ENCODE peak calls at places on chromosomes 3 and 15, in six cellular contexts. One of them, this sample, is unnamed.

GRCh38 chr3:196778755-196779154 is 39.1 kb downstream of the PAK2 start:
- DNase-seq in activated CD8-positive, alpha-beta memory T cell treated with anti-CD3 and anti-CD28 coated beads, Interleukin-2, amount 50 U/mL, for 4 hours: no peak
- DNase-seq in HT1080: peak
- DNase-seq in upper lobe of right lung: no peak
- DNase-seq in fibroblast of villous mesenchyme: peak
- DNase-seq in NCI-H1092 treated with DMSO at 0.1 percent for 48 hours: no peak
- DNase-seq in this sample: peak

GRCh38 chr3:192409838-192410683 is 317.3 kb downstream of the FGF12 start:
- DNase-seq in activated CD8-positive, alpha-beta memory T cell treated with anti-CD3 and anti-CD28 coated beads, Interleukin-2, amount 50 U/mL, for 4 hours: no peak
- DNase-seq in HT1080: peak
- DNase-seq in upper lobe of right lung: no peak
- DNase-seq in fibroblast of villous mesenchyme: no peak
- DNase-seq in NCI-H1092 treated with DMSO at 0.1 percent for 48 hours: peak
- DNase-seq in this sample: no peak

GRCh38 chr15:65081758-65082157 is 5.2 kb downstream of the KBTBD13 start:
- DNase-seq in activated CD8-positive, alpha-beta memory T cell treated with anti-CD3 and anti-CD28 coated beads, Interleukin-2, amount 50 U/mL, for 4 hours: no peak
- DNase-seq in HT1080: peak
- DNase-seq in upper lobe of right lung: no peak
- DNase-seq in fibroblast of villous mesenchyme: no peak
- DNase-seq in NCI-H1092 treated with DMSO at 0.1 percent for 48 hours: no peak
- DNase-seq in this sample: no peak

GRCh38 chr3:40396406-40396805 is 9.4 kb downstream of the ENTPD3 start:
- DNase-seq in activated CD8-positive, alpha-beta memory T cell treated with anti-CD3 and anti-CD28 coated beads, Interleukin-2, amount 50 U/mL, for 4 hours: no peak
- DNase-seq in HT1080: no peak
- DNase-seq in upper lobe of right lung: no peak
- DNase-seq in fibroblast of villous mesenchyme: no peak
- DNase-seq in NCI-H1092 treated with DMSO at 0.1 percent for 48 hours: no peak
- DNase-seq in this sample: no peak

GRCh38 chr3:25335429-25335828 is 92.6 kb upstream of the RARB start:
- DNase-seq in activated CD8-positive, alpha-beta memory T cell treated with anti-CD3 and anti-CD28 coated beads, Interleukin-2, amount 50 U/mL, for 4 hours: no peak
- DNase-seq in HT1080: no peak
- DNase-seq in upper lobe of right lung: no peak
- DNase-seq in fibroblast of villous mesenchyme: no peak
- DNase-seq in NCI-H1092 treated with DMSO at 0.1 percent for 48 hours: no peak
- DNase-seq in this sample: no peak

GRCh38 chr15:30985081-30985531 is 6.3 kb downstream of the MTMR10 start:
- DNase-seq in activated CD8-positive, alpha-beta memory T cell treated with anti-CD3 and anti-CD28 coated beads, Interleukin-2, amount 50 U/mL, for 4 hours: no peak
- DNase-seq in HT1080: no peak
- DNase-seq in upper lobe of right lung: no peak
- DNase-seq in fibroblast of villous mesenchyme: peak
- DNase-seq in NCI-H1092 treated with DMSO at 0.1 percent for 48 hours: no peak
- DNase-seq in this sample: peak

GRCh38 chr15:26050979-26051378 is 187.9 kb upstream of the ATP10A start:
- DNase-seq in activated CD8-positive, alpha-beta memory T cell treated with anti-CD3 and anti-CD28 coated beads, Interleukin-2, amount 50 U/mL, for 4 hours: no peak
- DNase-seq in HT1080: no peak
- DNase-seq in upper lobe of right lung: no peak
- DNase-seq in fibroblast of villous mesenchyme: no peak
- DNase-seq in NCI-H1092 treated with DMSO at 0.1 percent for 48 hours: peak
- DNase-seq in this sample: no peak

GRCh38 chr3:99896482-99896881 is 78.8 kb downstream of the CMSS1 start:
- DNase-seq in activated CD8-positive, alpha-beta memory T cell treated with anti-CD3 and anti-CD28 coated beads, Interleukin-2, amount 50 U/mL, for 4 hours: no peak
- DNase-seq in HT1080: peak
- DNase-seq in upper lobe of right lung: no peak
- DNase-seq in fibroblast of villous mesenchyme: no peak
- DNase-seq in NCI-H1092 treated with DMSO at 0.1 percent for 48 hours: no peak
- DNase-seq in this sample: no peak

GRCh38 chr3:16884748-16885587 is at the start of gene PLCL2:
- DNase-seq in activated CD8-positive, alpha-beta memory T cell treated with anti-CD3 and anti-CD28 coated beads, Interleukin-2, amount 50 U/mL, for 4 hours: peak
- DNase-seq in HT1080: peak
- DNase-seq in upper lobe of right lung: peak
- DNase-seq in fibroblast of villous mesenchyme: peak
- DNase-seq in NCI-H1092 treated with DMSO at 0.1 percent for 48 hours: peak
- DNase-seq in this sample: no peak

GRCh38 chr15:100570282-100570681 is 31.7 kb downstream of the LINS1 start:
- DNase-seq in activated CD8-positive, alpha-beta memory T cell treated with anti-CD3 and anti-CD28 coated beads, Interleukin-2, amount 50 U/mL, for 4 hours: no peak
- DNase-seq in HT1080: no peak
- DNase-seq in upper lobe of right lung: no peak
- DNase-seq in fibroblast of villous mesenchyme: peak
- DNase-seq in NCI-H1092 treated with DMSO at 0.1 percent for 48 hours: no peak
- DNase-seq in this sample: peak

GRCh38 chr3:129655326-129655725 is 48.9 kb upstream of the PLXND1 start:
- DNase-seq in activated CD8-positive, alpha-beta memory T cell treated with anti-CD3 and anti-CD28 coated beads, Interleukin-2, amount 50 U/mL, for 4 hours: no peak
- DNase-seq in HT1080: no peak
- DNase-seq in upper lobe of right lung: no peak
- DNase-seq in fibroblast of villous mesenchyme: no peak
- DNase-seq in NCI-H1092 treated with DMSO at 0.1 percent for 48 hours: no peak
- DNase-seq in this sample: no peak

GRCh38 chr3:156151824-156152428 is 31.5 kb downstream of the KCNAB1 start:
- DNase-seq in activated CD8-positive, alpha-beta memory T cell treated with anti-CD3 and anti-CD28 coated beads, Interleukin-2, amount 50 U/mL, for 4 hours: peak
- DNase-seq in HT1080: peak
- DNase-seq in upper lobe of right lung: peak
- DNase-seq in fibroblast of villous mesenchyme: peak
- DNase-seq in NCI-H1092 treated with DMSO at 0.1 percent for 48 hours: peak
- DNase-seq in this sample: peak

GRCh38 chr3:138539352-138539751 is 54.7 kb downstream of the CEP70 start:
- DNase-seq in activated CD8-positive, alpha-beta memory T cell treated with anti-CD3 and anti-CD28 coated beads, Interleukin-2, amount 50 U/mL, for 4 hours: no peak
- DNase-seq in HT1080: no peak
- DNase-seq in upper lobe of right lung: no peak
- DNase-seq in fibroblast of villous mesenchyme: no peak
- DNase-seq in NCI-H1092 treated with DMSO at 0.1 percent for 48 hours: no peak
- DNase-seq in this sample: no peak

GRCh38 chr3:65030847-65031463 is 343.2 kb upstream of the ADAMTS9 start:
- DNase-seq in activated CD8-positive, alpha-beta memory T cell treated with anti-CD3 and anti-CD28 coated beads, Interleukin-2, amount 50 U/mL, for 4 hours: no peak
- DNase-seq in HT1080: peak
- DNase-seq in upper lobe of right lung: no peak
- DNase-seq in fibroblast of villous mesenchyme: peak
- DNase-seq in NCI-H1092 treated with DMSO at 0.1 percent for 48 hours: no peak
- DNase-seq in this sample: peak

GRCh38 chr3:8768364-8769087 is 887 bp downstream of the OXTR start:
- DNase-seq in activated CD8-positive, alpha-beta memory T cell treated with anti-CD3 and anti-CD28 coated beads, Interleukin-2, amount 50 U/mL, for 4 hours: no peak
- DNase-seq in HT1080: no peak
- DNase-seq in upper lobe of right lung: no peak
- DNase-seq in fibroblast of villous mesenchyme: peak
- DNase-seq in NCI-H1092 treated with DMSO at 0.1 percent for 48 hours: no peak
- DNase-seq in this sample: no peak

GRCh38 chr3:189316296-189317019 is 144.7 kb downstream of the TPRG1 start:
- DNase-seq in activated CD8-positive, alpha-beta memory T cell treated with anti-CD3 and anti-CD28 coated beads, Interleukin-2, amount 50 U/mL, for 4 hours: no peak
- DNase-seq in HT1080: no peak
- DNase-seq in upper lobe of right lung: no peak
- DNase-seq in fibroblast of villous mesenchyme: no peak
- DNase-seq in NCI-H1092 treated with DMSO at 0.1 percent for 48 hours: peak
- DNase-seq in this sample: no peak

GRCh38 chr3:63050548-63050947 is 175.3 kb upstream of the CADPS start:
- DNase-seq in activated CD8-positive, alpha-beta memory T cell treated with anti-CD3 and anti-CD28 coated beads, Interleukin-2, amount 50 U/mL, for 4 hours: no peak
- DNase-seq in HT1080: peak
- DNase-seq in upper lobe of right lung: no peak
- DNase-seq in fibroblast of villous mesenchyme: no peak
- DNase-seq in NCI-H1092 treated with DMSO at 0.1 percent for 48 hours: no peak
- DNase-seq in this sample: no peak

GRCh38 chr15:95620934-95621579 is 709.4 kb upstream of the NR2F2 start:
- DNase-seq in activated CD8-positive, alpha-beta memory T cell treated with anti-CD3 and anti-CD28 coated beads, Interleukin-2, amount 50 U/mL, for 4 hours: no peak
- DNase-seq in HT1080: no peak
- DNase-seq in upper lobe of right lung: no peak
- DNase-seq in fibroblast of villous mesenchyme: peak
- DNase-seq in NCI-H1092 treated with DMSO at 0.1 percent for 48 hours: no peak
- DNase-seq in this sample: peak

GRCh38 chr15:77409259-77410156 is 10.4 kb downstream of the PEAK1 start:
- DNase-seq in activated CD8-positive, alpha-beta memory T cell treated with anti-CD3 and anti-CD28 coated beads, Interleukin-2, amount 50 U/mL, for 4 hours: no peak
- DNase-seq in HT1080: peak
- DNase-seq in upper lobe of right lung: no peak
- DNase-seq in fibroblast of villous mesenchyme: no peak
- DNase-seq in NCI-H1092 treated with DMSO at 0.1 percent for 48 hours: no peak
- DNase-seq in this sample: no peak

GRCh38 chr3:170027691-170028102 is 10.1 kb upstream of the GPR160 start:
- DNase-seq in activated CD8-positive, alpha-beta memory T cell treated with anti-CD3 and anti-CD28 coated beads, Interleukin-2, amount 50 U/mL, for 4 hours: no peak
- DNase-seq in HT1080: no peak
- DNase-seq in upper lobe of right lung: no peak
- DNase-seq in fibroblast of villous mesenchyme: no peak
- DNase-seq in NCI-H1092 treated with DMSO at 0.1 percent for 48 hours: no peak
- DNase-seq in this sample: no peak

GRCh38 chr3:39052613-39053012 is 797 bp downstream of the WDR48 start:
- DNase-seq in activated CD8-positive, alpha-beta memory T cell treated with anti-CD3 and anti-CD28 coated beads, Interleukin-2, amount 50 U/mL, for 4 hours: no peak
- DNase-seq in HT1080: no peak
- DNase-seq in upper lobe of right lung: no peak
- DNase-seq in fibroblast of villous mesenchyme: peak
- DNase-seq in NCI-H1092 treated with DMSO at 0.1 percent for 48 hours: no peak
- DNase-seq in this sample: no peak

GRCh38 chr15:98138910-98139309 is 178.4 kb downstream of the ARRDC4 start:
- DNase-seq in activated CD8-positive, alpha-beta memory T cell treated with anti-CD3 and anti-CD28 coated beads, Interleukin-2, amount 50 U/mL, for 4 hours: no peak
- DNase-seq in HT1080: no peak
- DNase-seq in upper lobe of right lung: no peak
- DNase-seq in fibroblast of villous mesenchyme: no peak
- DNase-seq in NCI-H1092 treated with DMSO at 0.1 percent for 48 hours: no peak
- DNase-seq in this sample: no peak

GRCh38 chr3:112709929-112710328 is 69.0 kb upstream of the CCDC80 start:
- DNase-seq in activated CD8-positive, alpha-beta memory T cell treated with anti-CD3 and anti-CD28 coated beads, Interleukin-2, amount 50 U/mL, for 4 hours: no peak
- DNase-seq in HT1080: no peak
- DNase-seq in upper lobe of right lung: no peak
- DNase-seq in fibroblast of villous mesenchyme: no peak
- DNase-seq in NCI-H1092 treated with DMSO at 0.1 percent for 48 hours: no peak
- DNase-seq in this sample: no peak

GRCh38 chr3:177337548-177338331 is 140.5 kb upstream of the TBL1XR1 start:
- DNase-seq in activated CD8-positive, alpha-beta memory T cell treated with anti-CD3 and anti-CD28 coated beads, Interleukin-2, amount 50 U/mL, for 4 hours: peak
- DNase-seq in HT1080: peak
- DNase-seq in upper lobe of right lung: no peak
- DNase-seq in fibroblast of villous mesenchyme: peak
- DNase-seq in NCI-H1092 treated with DMSO at 0.1 percent for 48 hours: no peak
- DNase-seq in this sample: peak

GRCh38 chr3:40921251-40921650 is 278.1 kb upstream of the CTNNB1 start:
- DNase-seq in activated CD8-positive, alpha-beta memory T cell treated with anti-CD3 and anti-CD28 coated beads, Interleukin-2, amount 50 U/mL, for 4 hours: no peak
- DNase-seq in HT1080: no peak
- DNase-seq in upper lobe of right lung: no peak
- DNase-seq in fibroblast of villous mesenchyme: no peak
- DNase-seq in NCI-H1092 treated with DMSO at 0.1 percent for 48 hours: no peak
- DNase-seq in this sample: no peak

GRCh38 chr15:69138963-69139362 is 21.5 kb upstream of the GLCE start:
- DNase-seq in activated CD8-positive, alpha-beta memory T cell treated with anti-CD3 and anti-CD28 coated beads, Interleukin-2, amount 50 U/mL, for 4 hours: no peak
- DNase-seq in HT1080: no peak
- DNase-seq in upper lobe of right lung: no peak
- DNase-seq in fibroblast of villous mesenchyme: no peak
- DNase-seq in NCI-H1092 treated with DMSO at 0.1 percent for 48 hours: no peak
- DNase-seq in this sample: no peak

GRCh38 chr15:41930867-41931222 is 37.0 kb upstream of the SPTBN5 start:
- DNase-seq in activated CD8-positive, alpha-beta memory T cell treated with anti-CD3 and anti-CD28 coated beads, Interleukin-2, amount 50 U/mL, for 4 hours: no peak
- DNase-seq in HT1080: no peak
- DNase-seq in upper lobe of right lung: no peak
- DNase-seq in fibroblast of villous mesenchyme: no peak
- DNase-seq in NCI-H1092 treated with DMSO at 0.1 percent for 48 hours: no peak
- DNase-seq in this sample: no peak

GRCh38 chr3:33355611-33356010 is 78.4 kb downstream of the FBXL2 start:
- DNase-seq in activated CD8-positive, alpha-beta memory T cell treated with anti-CD3 and anti-CD28 coated beads, Interleukin-2, amount 50 U/mL, for 4 hours: no peak
- DNase-seq in HT1080: peak
- DNase-seq in upper lobe of right lung: no peak
- DNase-seq in fibroblast of villous mesenchyme: peak
- DNase-seq in NCI-H1092 treated with DMSO at 0.1 percent for 48 hours: no peak
- DNase-seq in this sample: peak

GRCh38 chr15:101254157-101255065 is 2.6 kb upstream of the CHSY1 start:
- DNase-seq in activated CD8-positive, alpha-beta memory T cell treated with anti-CD3 and anti-CD28 coated beads, Interleukin-2, amount 50 U/mL, for 4 hours: no peak
- DNase-seq in HT1080: no peak
- DNase-seq in upper lobe of right lung: no peak
- DNase-seq in fibroblast of villous mesenchyme: no peak
- DNase-seq in NCI-H1092 treated with DMSO at 0.1 percent for 48 hours: no peak
- DNase-seq in this sample: no peak

GRCh38 chr3:111577798-111578685 is 17.1 kb downstream of the ZBED2 start:
- DNase-seq in activated CD8-positive, alpha-beta memory T cell treated with anti-CD3 and anti-CD28 coated beads, Interleukin-2, amount 50 U/mL, for 4 hours: no peak
- DNase-seq in HT1080: peak
- DNase-seq in upper lobe of right lung: no peak
- DNase-seq in fibroblast of villous mesenchyme: peak
- DNase-seq in NCI-H1092 treated with DMSO at 0.1 percent for 48 hours: no peak
- DNase-seq in this sample: peak

GRCh38 chr3:111763101-111763500 is 96.0 kb upstream of the PHLDB2 start:
- DNase-seq in activated CD8-positive, alpha-beta memory T cell treated with anti-CD3 and anti-CD28 coated beads, Interleukin-2, amount 50 U/mL, for 4 hours: no peak
- DNase-seq in HT1080: no peak
- DNase-seq in upper lobe of right lung: no peak
- DNase-seq in fibroblast of villous mesenchyme: no peak
- DNase-seq in NCI-H1092 treated with DMSO at 0.1 percent for 48 hours: no peak
- DNase-seq in this sample: no peak

GRCh38 chr3:186493507-186493906 is 50.7 kb downstream of the CRYGS start:
- DNase-seq in activated CD8-positive, alpha-beta memory T cell treated with anti-CD3 and anti-CD28 coated beads, Interleukin-2, amount 50 U/mL, for 4 hours: no peak
- DNase-seq in HT1080: no peak
- DNase-seq in upper lobe of right lung: no peak
- DNase-seq in fibroblast of villous mesenchyme: no peak
- DNase-seq in NCI-H1092 treated with DMSO at 0.1 percent for 48 hours: peak
- DNase-seq in this sample: no peak

GRCh38 chr3:69081583-69082262 is 1.6 kb upstream of the UBA3 start:
- DNase-seq in activated CD8-positive, alpha-beta memory T cell treated with anti-CD3 and anti-CD28 coated beads, Interleukin-2, amount 50 U/mL, for 4 hours: no peak
- DNase-seq in HT1080: peak
- DNase-seq in upper lobe of right lung: no peak
- DNase-seq in fibroblast of villous mesenchyme: no peak
- DNase-seq in NCI-H1092 treated with DMSO at 0.1 percent for 48 hours: no peak
- DNase-seq in this sample: peak

GRCh38 chr15:87944051-87944450 is 312.5 kb downstream of the NTRK3 start:
- DNase-seq in activated CD8-positive, alpha-beta memory T cell treated with anti-CD3 and anti-CD28 coated beads, Interleukin-2, amount 50 U/mL, for 4 hours: no peak
- DNase-seq in HT1080: no peak
- DNase-seq in upper lobe of right lung: no peak
- DNase-seq in fibroblast of villous mesenchyme: no peak
- DNase-seq in NCI-H1092 treated with DMSO at 0.1 percent for 48 hours: no peak
- DNase-seq in this sample: no peak

GRCh38 chr3:126284258-126284904 is 72.8 kb downstream of the KLF15 start:
- DNase-seq in activated CD8-positive, alpha-beta memory T cell treated with anti-CD3 and anti-CD28 coated beads, Interleukin-2, amount 50 U/mL, for 4 hours: no peak
- DNase-seq in HT1080: peak
- DNase-seq in upper lobe of right lung: no peak
- DNase-seq in fibroblast of villous mesenchyme: peak
- DNase-seq in NCI-H1092 treated with DMSO at 0.1 percent for 48 hours: no peak
- DNase-seq in this sample: peak

GRCh38 chr3:131749826-131750225 is 247.1 kb upstream of the MRPL3 start:
- DNase-seq in activated CD8-positive, alpha-beta memory T cell treated with anti-CD3 and anti-CD28 coated beads, Interleukin-2, amount 50 U/mL, for 4 hours: no peak
- DNase-seq in HT1080: no peak
- DNase-seq in upper lobe of right lung: no peak
- DNase-seq in fibroblast of villous mesenchyme: no peak
- DNase-seq in NCI-H1092 treated with DMSO at 0.1 percent for 48 hours: no peak
- DNase-seq in this sample: no peak